ENCODE peak calls at places on chromosomes 1 and 21, in eight cellular contexts. N is PC-3; R is breast epithelium; C is CD8-positive, alpha-beta T cell; J is Karpas-422; W is keratinocyte; B is K562; H is left ventricle myocardium inferior. Q is an unnamed sample. For H3K9me3, the result is how much of the 10 kb centered on the place peaks cover.

GRCh38 chr1:201229771-201230635 is 39.4 kb downstream of the IGFN1 start:
- DNase-seq in C (no peak), N (peak), W (no peak), H (no peak), R (no peak), B (no peak), J (no peak), Q (no peak)

GRCh38 chr1:39141925-39142324 is 62.6 kb upstream of the MACF1 start:
- DNase-seq in B (no peak), N (no peak), R (no peak), J (no peak), W (no peak), H (no peak), C (no peak), Q (no peak)

GRCh38 chr1:47930215-47930885 is 66.8 kb downstream of the TRABD2B start:
- DNase-seq in N (no peak), W (no peak), C (no peak), H (no peak), R (no peak), B (no peak), J (no peak), Q (no peak)

GRCh38 chr1:29546496-29546895 is 310.2 kb downstream of the PTPRU start:
- DNase-seq in H (no peak), N (no peak), W (no peak), R (no peak), B (no peak), J (no peak), C (no peak), Q (no peak)

GRCh38 chr1:46058936-46059335 is 73.5 kb downstream of the PIK3R3 start:
- DNase-seq in R (no peak), C (no peak), W (no peak), H (no peak), J (no peak), N (no peak), B (no peak), Q (no peak)

GRCh38 chr1:208944981-208945451 is 638.5 kb upstream of the CAMK1G start:
- DNase-seq in R (no peak), C (no peak), J (no peak), B (no peak), N (no peak), W (no peak), H (no peak), Q (no peak)

GRCh38 chr1:37987679-37988078 is 2.1 kb downstream of the SF3A3 start:
- DNase-seq in C (no peak), N (no peak), J (no peak), W (no peak), B (no peak), R (no peak), H (no peak), Q (no peak)

GRCh38 chr21:38389891-38390290 is 108.4 kb downstream of the ERG start:
- DNase-seq in C (no peak), H (no peak), B (no peak), R (no peak), W (no peak), J (no peak), N (no peak), Q (no peak)

GRCh38 chr1:32339363-32339978 is 3.4 kb upstream of the MARCKSL1 start:
- DNase-seq in N (peak), R (no peak), W (peak), H (no peak), C (no peak), J (peak), B (no peak), Q (no peak)

GRCh38 chr21:26098758-26099157 is 71.8 kb downstream of the APP start:
- DNase-seq in N (peak), W (no peak), R (no peak), B (no peak), J (no peak), C (no peak), H (no peak), Q (no peak)

GRCh38 chr1:37556712-37557196 is at the start of gene DNALI1:
- DNase-seq in H (peak), B (peak), R (peak), W (no peak), J (peak), N (peak), C (no peak), Q (no peak)

GRCh38 chr1:20093940-20094391 is 24.0 kb downstream of the PLA2G5 start:
- DNase-seq in J (no peak), N (no peak), H (peak), C (no peak), R (no peak), W (no peak), B (no peak), Q (no peak)

DNA sequence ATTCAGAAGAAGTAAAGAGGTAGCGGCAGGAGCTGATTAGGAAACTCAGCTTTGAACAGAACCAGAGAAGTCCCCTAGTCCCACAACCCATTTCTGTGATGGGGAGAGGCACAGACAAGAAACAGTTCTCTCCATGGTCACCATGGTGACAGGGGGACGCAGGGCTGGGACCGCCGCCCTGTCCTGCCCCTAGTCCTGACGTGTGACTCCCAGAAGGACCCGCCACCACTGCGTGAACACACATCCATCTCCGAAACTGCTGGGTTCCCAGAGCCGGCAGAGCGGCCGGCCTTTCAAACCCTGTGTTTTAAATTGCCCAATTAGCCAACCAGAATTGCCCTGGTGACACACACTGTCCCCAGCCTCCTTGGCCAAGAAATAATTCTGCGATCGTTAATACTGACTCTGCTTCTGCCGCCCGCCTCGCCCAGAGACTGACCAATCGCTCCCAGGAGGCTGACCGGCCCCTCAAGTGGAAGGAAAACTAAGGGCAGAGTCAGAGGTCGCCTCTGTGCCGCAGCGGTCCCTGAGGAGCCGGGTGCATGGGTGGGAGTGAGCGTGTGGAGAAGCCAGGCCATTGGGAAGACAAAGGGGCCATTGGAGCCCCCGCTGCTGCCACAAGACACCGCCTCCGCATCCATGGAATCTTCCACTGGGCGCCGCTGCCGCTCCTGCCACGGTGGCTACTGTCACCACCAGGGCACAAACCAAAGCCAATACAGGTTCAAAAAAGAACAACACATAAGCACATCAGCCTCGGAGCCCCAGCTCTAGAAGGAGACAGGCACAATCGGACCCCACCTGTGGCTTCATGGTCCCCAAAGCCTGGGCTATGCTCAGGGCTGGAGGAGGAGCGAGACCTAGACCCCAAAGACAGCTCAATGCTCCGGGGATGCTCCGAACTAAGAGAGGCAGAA is 273.3 kb downstream of the NPHP4 start:
- DNase-seq in B (no peak), N (no peak), H (no peak), J (no peak), C (no peak), W (no peak), R (no peak), Q (no peak)
- H3K9me3 ChIP-seq in B (under half), N (under half), H (under half), J (under half), C (under half), W (under half), R (under half), Q (under half)

DNA sequence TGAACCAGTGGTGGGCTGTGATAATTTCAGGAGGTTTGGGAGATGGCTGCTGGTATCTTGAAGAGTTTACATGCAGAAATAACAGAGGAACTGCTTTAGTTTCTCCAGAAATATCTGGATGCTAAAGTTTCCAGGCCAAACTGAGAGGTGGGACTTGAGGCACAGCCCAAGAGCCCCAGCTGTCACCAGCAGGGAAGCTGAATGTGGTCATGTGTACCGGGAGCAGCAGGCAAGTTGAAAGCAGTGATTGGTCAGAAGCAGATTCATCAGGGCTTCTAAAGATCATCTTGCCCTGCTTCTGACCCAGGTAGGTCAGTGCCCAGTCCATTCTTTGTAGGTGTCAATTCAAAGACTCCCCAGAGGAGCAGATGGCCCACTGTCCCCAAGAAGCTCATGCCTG is 7.9 kb upstream of the RPTN start:
- DNase-seq in C (no peak), J (no peak), B (no peak), R (no peak), N (no peak), H (no peak), W (no peak), Q (no peak)
- H3K9me3 ChIP-seq in C (under half), J (under half), B (under half), R (under half), N (under half), H (under half), W (under half), Q (under half)

GRCh38 chr1:152699746-152700145 is 1.6 kb downstream of the LCE2A start:
- DNase-seq in J (no peak), R (no peak), N (no peak), W (no peak), H (no peak), C (no peak), B (no peak), Q (no peak)
- H3K9me3 ChIP-seq in J (under half), R (under half), N (under half), W (under half), H (under half), C (under half), B (under half), Q (under half)

DNA sequence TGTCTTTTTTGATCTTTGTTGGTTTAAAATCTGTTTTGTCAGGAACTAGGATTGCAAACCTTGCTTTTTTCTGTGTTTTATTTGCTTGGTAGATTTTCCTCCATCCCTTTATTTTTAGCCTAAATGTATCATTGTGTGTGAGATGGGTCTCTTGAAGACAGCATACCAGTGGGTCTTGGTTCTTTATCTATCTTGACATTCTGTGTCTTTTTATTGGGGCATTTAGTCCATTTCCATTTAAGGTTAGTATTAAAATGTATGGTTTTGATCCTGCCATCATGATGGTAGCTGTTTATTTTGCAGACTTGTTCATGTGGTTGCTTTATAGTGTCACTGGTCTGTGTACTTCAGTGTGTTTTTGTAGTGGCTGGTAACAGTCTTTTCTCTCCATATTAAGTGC is 14.1 kb downstream of the ZNF678 start:
- DNase-seq in R (no peak), B (no peak), W (no peak), C (no peak), H (no peak), N (no peak), J (no peak), Q (no peak)
- H3K9me3 ChIP-seq in R (under half), B (under half), W (under half), C (under half), H (under half), N (half or more), J (under half), Q (under half)

DNA sequence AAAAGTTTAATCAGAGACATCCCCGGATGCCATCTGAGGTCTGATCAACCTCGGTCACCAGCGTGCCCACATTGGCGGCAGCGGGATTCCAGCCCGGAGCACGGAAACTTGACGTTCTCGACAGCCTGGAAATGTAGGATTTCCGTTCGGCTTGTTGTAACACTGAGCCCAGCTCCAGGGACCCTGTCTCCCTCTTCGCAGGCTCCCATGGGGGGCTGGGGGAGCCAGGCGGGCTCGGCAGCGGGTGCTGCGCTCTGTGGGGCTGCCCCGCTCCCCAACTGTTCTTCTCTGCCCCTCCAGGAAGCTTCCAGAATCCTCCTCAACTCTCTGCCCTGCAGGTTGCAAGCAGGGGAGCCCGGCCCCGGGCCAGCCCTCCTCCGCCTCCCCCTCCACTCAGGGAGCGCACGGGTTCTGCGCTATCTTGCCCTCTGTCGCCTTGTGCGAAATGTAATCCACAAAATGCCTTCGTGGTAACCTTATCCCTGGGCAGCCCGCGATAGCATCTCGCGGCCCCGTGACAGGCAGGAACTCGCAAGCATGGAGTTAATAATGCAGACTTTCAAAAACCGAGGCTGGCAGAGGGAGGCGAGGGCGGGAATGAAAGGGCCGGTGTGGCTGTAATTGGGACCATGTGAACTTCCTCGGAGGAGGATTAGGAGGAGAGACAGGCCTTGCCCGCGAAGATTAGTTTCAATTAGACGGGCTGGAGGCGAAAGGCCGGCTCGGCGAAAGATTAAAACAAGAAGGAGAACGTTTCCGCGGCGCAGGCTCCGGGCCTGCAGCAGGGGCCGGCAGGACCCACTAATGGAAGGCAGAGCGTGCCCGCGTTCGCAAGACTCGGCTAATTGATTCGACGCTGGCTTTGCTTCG is 53.9 kb upstream of the TTC34 start:
- DNase-seq in W (no peak), N (no peak), R (no peak), B (no peak), C (no peak), J (no peak), H (no peak), Q (no peak)
- H3K9me3 ChIP-seq in W (under half), N (under half), R (under half), B (under half), C (under half), J (under half), H (under half), Q (under half)

GRCh38 chr21:19704832-19705231 is 1293.4 kb upstream of the NCAM2 start:
- DNase-seq in C (no peak), B (no peak), H (no peak), N (no peak), R (no peak), J (no peak), W (no peak), Q (no peak)
- H3K9me3 ChIP-seq in C (under half), B (under half), H (under half), N (under half), R (under half), J (under half), W (under half), Q (under half)

GRCh38 chr21:27369234-27369633 is 402.3 kb upstream of the ADAMTS5 start:
- DNase-seq in N (no peak), R (no peak), C (no peak), B (no peak), H (no peak), W (no peak), J (no peak), Q (no peak)
- H3K9me3 ChIP-seq in N (under half), R (under half), C (under half), B (under half), H (under half), W (under half), J (under half), Q (under half)

GRCh38 chr1:4972761-4973320 is 318.4 kb downstream of the AJAP1 start:
- DNase-seq in C (no peak), J (no peak), H (no peak), W (no peak), R (no peak), B (no peak), N (no peak), Q (no peak)
- H3K9me3 ChIP-seq in C (under half), J (under half), H (under half), W (under half), R (under half), B (under half), N (under half), Q (under half)

GRCh38 chr1:174324939-174325338 is 122.8 kb upstream of the GPR52 start:
- DNase-seq in W (no peak), H (no peak), R (no peak), N (no peak), C (no peak), J (no peak), B (no peak), Q (no peak)
- H3K9me3 ChIP-seq in W (under half), H (under half), R (under half), N (under half), C (under half), J (under half), B (under half), Q (under half)

Q was measured in T-helper 17 cell.